ENCODE peak calls at places on chromosome 11, in nine cellular contexts. D is activated CD8-positive, alpha-beta T cell treated with anti-CD3 and anti-CD28 coated beads for 36 hours; H is IMR-90; P is PC-3; A is GM20000; Q is HCT116; Z is tibial artery; I is gastrocnemius medialis; T is H9. V is an unnamed sample.
A peak's percentile ranks its signal among the peaks of the same experiment; 100 is the strongest.

GRCh38 chr11:8728566-8728965 is 46.0 kb downstream of the RPL27A start:
- DNase-seq in D (no peak), H (peak; percentile 74), P (peak; percentile 16), A (no peak), Q (no peak), Z (no peak), I (no peak), T (no peak), V (peak; percentile 17)

GRCh38 chr11:128905345-128906184 is 14.4 kb downstream of the KCNJ5 start:
- DNase-seq in D (peak; percentile 48), H (peak; percentile 26), P (peak; percentile 77), A (peak; percentile 70), Q (peak; percentile 46), Z (peak; percentile 57), I (no peak), T (peak; percentile 78), V (peak; percentile 49)

GRCh38 chr11:129375731-129376657 is at the start of gene BARX2:
- DNase-seq in D (peak; percentile 53), H (peak; percentile 54), P (peak; percentile 86), A (peak; percentile 55), Q (peak; percentile 26), Z (no peak), I (no peak), T (peak; percentile 75), V (no peak)

GRCh38 chr11:63146586-63146985 is 2.6 kb upstream of the SLC22A24 start:
- DNase-seq in D (no peak), H (no peak), P (no peak), A (no peak), Q (no peak), Z (no peak), I (no peak), T (no peak), V (no peak)

GRCh38 chr11:12189543-12190235 is 79.3 kb downstream of the MICAL2 start:
- DNase-seq in D (peak; percentile 42), H (no peak), P (no peak), A (no peak), Q (no peak), Z (peak; percentile 73), I (no peak), T (no peak), V (no peak)

GRCh38 chr11:123483058-123483457 is 53.0 kb downstream of the GRAMD1B start:
- DNase-seq in D (peak; percentile 26), H (peak; percentile 70), P (peak; percentile 95), A (no peak), Q (peak; percentile 41), Z (no peak), I (no peak), T (no peak), V (no peak)

GRCh38 chr11:36578458-36578857 is 10.7 kb downstream of the RAG1 start:
- DNase-seq in D (no peak), H (no peak), P (no peak), A (no peak), Q (no peak), Z (no peak), I (no peak), T (no peak), V (no peak)

GRCh38 chr11:113161671-113162589 is 152.5 kb upstream of the TTC12 start:
- DNase-seq in D (no peak), H (no peak), P (no peak), A (no peak), Q (no peak), Z (no peak), I (no peak), T (no peak), V (no peak)

GRCh38 chr11:96215094-96215782 is 127.8 kb downstream of the MAML2 start:
- DNase-seq in D (peak; percentile 61), H (peak; percentile 76), P (peak; percentile 44), A (peak; percentile 42), Q (no peak), Z (no peak), I (no peak), T (no peak), V (no peak)

GRCh38 chr11:46649180-46649738 is 31.9 kb downstream of the ATG13 start:
- DNase-seq in D (no peak), H (peak; percentile 97), P (peak; percentile 55), A (no peak), Q (no peak), Z (peak; percentile 79), I (peak; percentile 81), T (no peak), V (no peak)

GRCh38 chr11:112498701-112499100 is 238.0 kb upstream of the PLET1 start:
- DNase-seq in D (no peak), H (no peak), P (peak; percentile 45), A (no peak), Q (no peak), Z (no peak), I (no peak), T (no peak), V (no peak)

GRCh38 chr11:8839957-8840945 is 70.7 kb upstream of the AKIP1 start:
- DNase-seq in D (peak; percentile 55), H (peak; percentile 74), P (peak; percentile 27), A (no peak), Q (no peak), Z (no peak), I (no peak), T (peak; percentile 63), V (no peak)

GRCh38 chr11:26244207-26244606 is 87.7 kb upstream of the ANO3 start:
- DNase-seq in D (no peak), H (peak; percentile 32), P (no peak), A (no peak), Q (no peak), Z (no peak), I (no peak), T (no peak), V (no peak)

GRCh38 chr11:57800444-57801184 is 39.0 kb downstream of the CTNND1 start:
- DNase-seq in D (peak; percentile 6), H (peak; percentile 74), P (peak; percentile 99), A (peak; percentile 71), Q (peak; percentile 51), Z (no peak), I (no peak), T (peak; percentile 51), V (no peak)

GRCh38 chr11:47514825-47515647 is 37.9 kb downstream of the CELF1 start:
- DNase-seq in D (peak; percentile 70), H (peak; percentile 95), P (peak; percentile 31), A (no peak), Q (no peak), Z (no peak), I (no peak), T (peak; percentile 16), V (no peak)

DNA sequence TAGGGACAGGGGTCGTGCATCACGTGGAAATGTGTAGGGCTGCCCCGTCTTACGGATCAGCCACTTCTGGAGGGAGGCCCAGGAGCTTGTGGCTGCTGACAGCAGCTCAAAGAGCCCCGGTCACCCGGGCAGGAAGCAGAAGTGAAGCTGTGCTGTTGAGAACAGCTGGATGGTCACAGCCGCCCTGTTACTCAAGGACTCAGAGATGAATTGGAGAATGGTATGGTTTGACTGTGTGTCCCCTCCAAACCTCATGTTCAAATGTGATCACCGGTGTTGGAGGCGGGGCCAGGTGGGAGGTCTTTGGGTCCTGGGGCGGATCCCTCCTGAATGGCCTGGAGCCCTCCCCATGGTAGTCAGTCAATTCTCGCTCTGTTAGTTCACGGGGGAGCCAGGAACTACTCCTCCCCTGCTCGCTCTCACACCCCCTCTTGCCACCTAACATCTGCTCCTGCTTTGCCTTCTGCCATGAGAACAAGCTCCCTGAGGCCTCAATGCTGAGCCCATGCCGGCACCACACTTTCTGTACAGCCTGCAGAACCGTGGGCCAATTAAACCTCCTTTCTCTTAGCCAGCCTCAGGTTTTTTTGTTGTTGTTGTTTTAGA is 135.8 kb downstream of the SHANK2 start:
- DNase-seq in D (no peak), H (no peak), P (no peak), A (no peak), Q (no peak), Z (no peak), I (no peak), T (no peak), V (no peak)
- TF ChIP-seq CTCF in D (no peak), H (no peak), P (no peak), A (no peak), Q (no peak), Z (no peak), I (no peak), T (no peak), V (no peak)

DNA sequence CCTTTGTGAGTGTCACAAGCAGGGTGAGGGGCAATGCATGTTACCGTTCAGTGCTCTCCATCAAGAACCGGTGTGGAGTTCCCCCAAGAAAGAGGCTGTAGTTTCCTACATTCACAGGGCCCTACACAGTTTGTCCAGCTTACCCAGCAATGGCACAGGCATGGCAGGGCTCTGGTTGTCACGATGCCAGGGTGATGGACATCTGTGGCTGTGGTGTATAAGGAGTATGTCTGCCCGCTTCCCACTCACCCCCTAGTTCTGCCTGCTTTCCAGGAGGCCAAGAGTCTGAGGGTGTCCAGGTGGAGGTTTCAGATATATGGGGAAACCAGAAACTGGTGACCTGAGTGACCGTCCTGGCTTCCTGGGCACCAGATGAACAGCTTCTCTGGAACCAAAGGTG is 116.1 kb downstream of the PKNOX2 start:
- DNase-seq in D (no peak), H (no peak), P (no peak), A (no peak), Q (no peak), Z (no peak), I (no peak), T (no peak), V (no peak)
- TF ChIP-seq CTCF in D (no peak), H (no peak), P (no peak), A (no peak), Q (no peak), Z (no peak), I (no peak), T (no peak), V (no peak)

GRCh38 chr11:116892374-116892773 is 55.0 kb upstream of the APOA1 start:
- DNase-seq in D (no peak), H (no peak), P (no peak), A (no peak), Q (no peak), Z (no peak), I (no peak), T (no peak), V (no peak)

GRCh38 chr11:116893906-116894305 is 56.5 kb upstream of the APOA1 start:
- DNase-seq in D (no peak), H (no peak), P (no peak), A (no peak), Q (no peak), Z (no peak), I (no peak), T (no peak), V (no peak)

GRCh38 chr11:116895053-116895757 is 57.8 kb upstream of the APOA1 start:
- DNase-seq in D (peak; percentile 26), H (no peak), P (no peak), A (peak; percentile 30), Q (no peak), Z (no peak), I (no peak), T (peak; percentile 71), V (peak; percentile 20)

GRCh38 chr11:116893437-116893836 is 56.0 kb upstream of the APOA1 start:
- DNase-seq in D (no peak), H (no peak), P (no peak), A (no peak), Q (no peak), Z (no peak), I (no peak), T (no peak), V (no peak)

GRCh38 chr11:116896211-116896610 is 58.8 kb upstream of the APOA1 start:
- DNase-seq in D (no peak), H (no peak), P (no peak), A (no peak), Q (no peak), Z (no peak), I (no peak), T (no peak), V (no peak)
- TF ChIP-seq CTCF in D (no peak), H (no peak), P (no peak), A (no peak), Q (no peak), Z (no peak), I (no peak), T (no peak), V (no peak)

GRCh38 chr11:1233351-1234053 is 10.6 kb downstream of the MUC5B start:
- DNase-seq in D (no peak), H (no peak), P (peak; percentile 34), A (peak; percentile 36), Q (no peak), Z (peak; percentile 51), I (no peak), T (peak; percentile 18), V (peak; percentile 3)
- TF ChIP-seq CTCF in D (no peak), H (no peak), P (peak; percentile 53), A (no peak), Q (peak; percentile 27), Z (no peak), I (no peak), T (no peak), V (no peak)